ENCODE peak calls at places on chromosomes 16 and 17, in nine cellular contexts. U is fibroblast of lung; V is substantia nigra; N is NCI-H187 treated with DMSO at 0.1 percent for 48 hours; W is stimulated activated CD4-positive, alpha-beta T cell treated with anti-CD3 and anti-CD28 coated beads, Interleukin-2, amount 100 ng/mL, for 48 hours; E is dorsolateral prefrontal cortex; P is activated CD8-positive, alpha-beta memory T cell treated with anti-CD3 and anti-CD28 coated beads for 48 hours; I is T-helper 1 cell; O is EL. S is an unnamed sample.

GRCh38 chr17:6683081-6683684 is 30.0 kb downstream of the SLC13A5 start:
- DNase-seq in I (no peak), P (no peak), U (no peak), V (no peak), O (no peak), N (no peak), E (no peak), W (no peak), S (no peak)

GRCh38 chr17:74089869-74090464 is 113.5 kb upstream of the RPL38 start:
- DNase-seq in P (peak), W (peak), N (peak), O (peak), I (no peak), E (peak), V (peak), U (peak), S (peak)

GRCh38 chr16:84751947-84752346 is 52.1 kb downstream of the USP10 start:
- DNase-seq in V (no peak), I (no peak), O (no peak), N (no peak), P (no peak), U (no peak), W (no peak), E (no peak), S (no peak)

GRCh38 chr16:29321585-29321984 is 84.9 kb downstream of the NPIPB11 start:
- DNase-seq in W (no peak), N (no peak), O (no peak), E (no peak), P (no peak), V (no peak), U (no peak), I (no peak), S (no peak)

GRCh38 chr17:17572010-17572785 is 19.3 kb downstream of the PEMT start:
- DNase-seq in V (no peak), U (no peak), P (no peak), N (no peak), W (no peak), E (no peak), I (no peak), O (no peak), S (no peak)

GRCh38 chr16:85901110-85901509 is 2.1 kb downstream of the IRF8 start:
- DNase-seq in U (no peak), P (no peak), E (no peak), N (no peak), W (no peak), O (no peak), I (no peak), V (no peak), S (no peak)

GRCh38 chr17:17395885-17396284 is 80.9 kb upstream of the MED9 start:
- DNase-seq in P (no peak), I (no peak), W (no peak), V (no peak), U (no peak), N (no peak), O (no peak), E (no peak), S (no peak)

GRCh38 chr17:18143044-18143936 is 34.7 kb downstream of the MYO15A start:
- DNase-seq in N (no peak), W (no peak), I (no peak), O (peak), V (no peak), E (no peak), U (no peak), P (no peak), S (no peak)

GRCh38 chr16:67236551-67237395 is 9.8 kb downstream of the TMEM208 start:
- DNase-seq in W (peak), U (peak), P (peak), O (peak), V (no peak), N (no peak), E (no peak), I (peak), S (peak)

GRCh38 chr17:58536541-58536940 is 22.1 kb upstream of the MTMR4 start:
- DNase-seq in I (no peak), U (no peak), V (no peak), W (no peak), O (no peak), E (no peak), P (no peak), N (no peak), S (no peak)

GRCh38 chr16:85767569-85767968 is 16.7 kb upstream of the C16orf74 start:
- DNase-seq in W (no peak), U (peak), N (no peak), I (no peak), O (peak), V (no peak), P (no peak), E (no peak), S (no peak)

GRCh38 chr17:2237960-2238359 is 65.6 kb downstream of the SMG6 start:
- DNase-seq in P (no peak), V (no peak), E (no peak), W (no peak), N (no peak), I (no peak), U (no peak), O (peak), S (no peak)

GRCh38 chr17:9294661-9295210 is 273.4 kb downstream of the NTN1 start:
- DNase-seq in V (no peak), E (no peak), I (no peak), W (no peak), U (no peak), P (no peak), O (no peak), N (no peak), S (no peak)

GRCh38 chr16:13823501-13823900 is 96.5 kb upstream of the ERCC4 start:
- DNase-seq in O (no peak), I (no peak), P (no peak), V (no peak), U (no peak), N (no peak), E (no peak), W (no peak), S (no peak)

GRCh38 chr17:76506408-76507328 is 5.4 kb upstream of the RHBDF2 start:
- DNase-seq in U (peak), O (peak), I (peak), E (peak), P (peak), V (peak), W (peak), N (no peak), S (peak)